ENCODE peak calls at places on chromosomes 6 and 20, in nine cellular contexts. S, T, L, A, C, P, G, M and O are unnamed samples.

GRCh38 chr6:131255911-131256310 is 120.6 kb downstream of the AKAP7 start:
- DNase-seq in S (no peak), T (no peak), L (no peak), A (no peak), C (no peak), P (no peak), G (no peak), M (no peak), O (no peak)

GRCh38 chr6:836276-836853 is 143.4 kb upstream of the EXOC2 start:
- DNase-seq in S (no peak), T (no peak), L (no peak), A (no peak), C (no peak), P (no peak), G (no peak), M (no peak), O (no peak)

GRCh38 chr6:142377112-142377848 is 75.5 kb downstream of the ADGRG6 start:
- DNase-seq in S (no peak), T (no peak), L (no peak), A (peak; percentile 91), C (no peak), P (peak; percentile 92), G (peak; percentile 43), M (no peak), O (no peak)

GRCh38 chr6:108805611-108806181 is 42.5 kb upstream of the ARMC2 start:
- DNase-seq in S (no peak), T (peak; percentile 60), L (peak; percentile 37), A (no peak), C (no peak), P (no peak), G (no peak), M (no peak), O (no peak)

GRCh38 chr20:10225439-10226080 is 6.9 kb downstream of the SNAP25 start:
- DNase-seq in S (peak; percentile 27), T (peak; percentile 20), L (peak; percentile 54), A (peak; percentile 30), C (no peak), P (peak; percentile 42), G (no peak), M (no peak), O (no peak)

GRCh38 chr6:109050012-109050411 is 44.6 kb downstream of the SESN1 start:
- DNase-seq in S (no peak), T (no peak), L (no peak), A (no peak), C (no peak), P (no peak), G (no peak), M (no peak), O (no peak)

GRCh38 chr6:24902782-24903181 is 33.0 kb downstream of the RIPOR2 start:
- DNase-seq in S (peak; percentile 80), T (no peak), L (no peak), A (no peak), C (no peak), P (no peak), G (no peak), M (no peak), O (no peak)

GRCh38 chr6:118804091-118804490 is 89.9 kb upstream of the ASF1A start:
- DNase-seq in S (no peak), T (no peak), L (no peak), A (no peak), C (no peak), P (no peak), G (no peak), M (no peak), O (no peak)

GRCh38 chr6:166005846-166006592 is 161.6 kb downstream of the TBXT start:
- DNase-seq in S (peak; percentile 79), T (no peak), L (no peak), A (peak; percentile 5), C (no peak), P (peak; percentile 97), G (no peak), M (no peak), O (no peak)

GRCh38 chr6:106527111-106527510 is 102.2 kb downstream of the RTN4IP1 start:
- DNase-seq in S (no peak), T (no peak), L (no peak), A (no peak), C (no peak), P (no peak), G (no peak), M (no peak), O (no peak)

GRCh38 chr6:125858427-125859320 is 67.9 kb downstream of the NCOA7 start:
- DNase-seq in S (peak; percentile 78), T (peak; percentile 79), L (peak; percentile 62), A (no peak), C (no peak), P (no peak), G (no peak), M (no peak), O (peak; percentile 1)

GRCh38 chr6:90027004-90027403 is 132.7 kb downstream of the GJA10 start:
- DNase-seq in S (no peak), T (no peak), L (no peak), A (no peak), C (no peak), P (no peak), G (no peak), M (no peak), O (no peak)

GRCh38 chr6:26243742-26244141 is 121.3 kb upstream of the BTN3A2 start:
- DNase-seq in S (no peak), T (no peak), L (no peak), A (no peak), C (no peak), P (no peak), G (peak; percentile 62), M (no peak), O (no peak)

GRCh38 chr20:8132632-8133587 is 844 bp downstream of the PLCB1 start:
- DNase-seq in S (no peak), T (no peak), L (no peak), A (no peak), C (no peak), P (no peak), G (peak; percentile 58), M (no peak), O (peak; percentile 20)

GRCh38 chr20:63589261-63590217 is 15.5 kb upstream of the HELZ2 start:
- DNase-seq in S (no peak), T (no peak), L (peak; percentile 26), A (peak; percentile 33), C (no peak), P (peak; percentile 82), G (peak; percentile 27), M (no peak), O (no peak)

GRCh38 chr6:138691595-138692057 is 81.9 kb upstream of the CCDC28A start:
- DNase-seq in S (peak; percentile 49), T (no peak), L (peak; percentile 2), A (no peak), C (no peak), P (peak; percentile 54), G (no peak), M (no peak), O (no peak)

GRCh38 chr6:158825951-158826306 is 6.8 kb upstream of the EZR start:
- DNase-seq in S (peak; percentile 53), T (no peak), L (no peak), A (no peak), C (no peak), P (no peak), G (no peak), M (no peak), O (no peak)

GRCh38 chr6:166989427-166990034 is 9.7 kb upstream of the CEP43 start:
- DNase-seq in S (peak; percentile 42), T (peak; percentile 63), L (peak; percentile 70), A (no peak), C (no peak), P (peak; percentile 46), G (no peak), M (no peak), O (peak; percentile 28)

GRCh38 chr6:11609324-11610071 is 71.9 kb downstream of the TMEM170B start:
- DNase-seq in S (peak; percentile 75), T (no peak), L (no peak), A (no peak), C (no peak), P (no peak), G (no peak), M (no peak), O (no peak)

GRCh38 chr20:973785-974194 is 28.3 kb downstream of the RSPO4 start:
- DNase-seq in S (peak; percentile 42), T (peak; percentile 63), L (peak; percentile 77), A (no peak), C (no peak), P (no peak), G (no peak), M (peak; percentile 49), O (no peak)

GRCh38 chr6:102417368-102417767 is 1023.9 kb downstream of the GRIK2 start:
- DNase-seq in S (no peak), T (no peak), L (peak; percentile 4), A (no peak), C (no peak), P (no peak), G (no peak), M (no peak), O (no peak)

GRCh38 chr6:161151660-161152526 is 122.0 kb downstream of the AGPAT4 start:
- DNase-seq in S (no peak), T (no peak), L (no peak), A (no peak), C (no peak), P (peak; percentile 18), G (no peak), M (no peak), O (no peak)

GRCh38 chr6:1063671-1064355 is 248.1 kb upstream of the FOXQ1 start:
- DNase-seq in S (peak; percentile 53), T (no peak), L (no peak), A (no peak), C (no peak), P (no peak), G (no peak), M (no peak), O (no peak)

GRCh38 chr6:42742116-42742894 is 3.6 kb downstream of the TBCC start:
- DNase-seq in S (no peak), T (no peak), L (peak; percentile 86), A (peak; percentile 91), C (no peak), P (peak; percentile 60), G (no peak), M (no peak), O (no peak)

GRCh38 chr6:31128093-31128676 is 7.9 kb upstream of the CDSN start:
- DNase-seq in S (peak; percentile 59), T (peak; percentile 68), L (peak; percentile 74), A (peak; percentile 25), C (peak; percentile 30), P (peak; percentile 54), G (no peak), M (no peak), O (peak; percentile 77)

GRCh38 chr6:138537090-138537489 is 37.8 kb upstream of the NHSL1 start:
- DNase-seq in S (no peak), T (no peak), L (no peak), A (no peak), C (no peak), P (no peak), G (no peak), M (no peak), O (no peak)

GRCh38 chr20:48846516-48847492 is 19.0 kb upstream of the PREX1 start:
- DNase-seq in S (no peak), T (peak; percentile 94), L (peak; percentile 60), A (no peak), C (no peak), P (no peak), G (no peak), M (no peak), O (no peak)

GRCh38 chr6:7137335-7138106 is 29.8 kb downstream of the RREB1 start:
- DNase-seq in S (peak; percentile 68), T (peak; percentile 91), L (peak; percentile 62), A (no peak), C (peak; percentile 27), P (no peak), G (peak; percentile 73), M (peak; percentile 69), O (peak; percentile 47)

GRCh38 chr20:61531553-61532345 is 279.7 kb downstream of the CDH4 start:
- DNase-seq in S (no peak), T (no peak), L (no peak), A (no peak), C (no peak), P (no peak), G (peak; percentile 34), M (no peak), O (no peak)

GRCh38 chr6:80720824-80721223 is 614.4 kb downstream of the BCKDHB start:
- DNase-seq in S (no peak), T (no peak), L (no peak), A (no peak), C (no peak), P (no peak), G (no peak), M (no peak), O (no peak)

GRCh38 chr6:155936551-155936950 is 480.9 kb upstream of the NOX3 start:
- DNase-seq in S (peak; percentile 8), T (no peak), L (no peak), A (no peak), C (no peak), P (no peak), G (no peak), M (no peak), O (no peak)